ENCODE peak calls at places on chromosomes 4 and X, in six cellular contexts. A is stimulated activated CD8-positive, alpha-beta memory T cell treated with anti-CD3 and anti-CD28 coated beads, Interleukin-2, amount 100 ng/mL, for 1 hour; K is spleen; G is NCI-H1694 treated with DMSO at 0.1 percent for 48 hours; B is hippocampal formation; Z is activated CD8-positive, alpha-beta memory T cell treated with anti-CD3 and anti-CD28 coated beads for 48 hours. F is an unnamed sample.

GRCh38 chrX:110167952-110168451 is 149.9 kb downstream of the AMMECR1 start:
- DNase-seq in A (peak), K (peak), Z (no peak), G (no peak), B (no peak), F (no peak)

GRCh38 chrX:65690057-65690855 is 22.8 kb downstream of the MSN start:
- DNase-seq in A (no peak), B (no peak), G (no peak), Z (no peak), K (no peak), F (no peak)

GRCh38 chr4:16199132-16199531 is 27.1 kb downstream of the TAPT1 start:
- DNase-seq in K (no peak), G (no peak), A (no peak), Z (no peak), B (peak), F (no peak)

GRCh38 chr4:8433181-8433580 is 7.3 kb downstream of the ACOX3 start:
- DNase-seq in B (no peak), G (no peak), K (no peak), Z (no peak), A (no peak), F (no peak)

GRCh38 chr4:119105605-119106004 is 30.0 kb upstream of the MYOZ2 start:
- DNase-seq in A (no peak), B (no peak), K (no peak), G (no peak), Z (no peak), F (no peak)

GRCh38 chr4:173530326-173531062 is 465 bp upstream of the HAND2 start:
- DNase-seq in K (no peak), G (no peak), Z (no peak), B (no peak), A (no peak), F (no peak)

GRCh38 chr4:114108869-114109268 is 129.4 kb upstream of the ARSJ start:
- DNase-seq in A (no peak), Z (no peak), G (peak), K (no peak), B (peak), F (peak)

GRCh38 chrX:119272882-119273806 is 37.1 kb downstream of the PGRMC1 start:
- DNase-seq in B (no peak), A (no peak), G (no peak), K (peak), Z (no peak), F (no peak)

GRCh38 chrX:117713411-117713810 is 403.2 kb downstream of the KLHL13 start:
- DNase-seq in Z (no peak), G (no peak), K (no peak), B (no peak), A (no peak), F (no peak)

GRCh38 chr4:10057023-10057395 is 35.7 kb upstream of the SLC2A9 start:
- DNase-seq in K (no peak), B (no peak), A (no peak), G (no peak), Z (no peak), F (no peak)

GRCh38 chr4:152038238-152038637 is 277.4 kb upstream of the GATB start:
- DNase-seq in B (no peak), G (no peak), Z (no peak), A (no peak), K (no peak), F (no peak)

GRCh38 chrX:83588409-83588808 is 80.3 kb downstream of the POU3F4 start:
- DNase-seq in A (no peak), G (no peak), B (no peak), K (no peak), Z (no peak), F (no peak)

GRCh38 chrX:72366746-72367145 is 61.0 kb upstream of the CITED1 start:
- DNase-seq in Z (no peak), B (peak), G (no peak), K (no peak), A (no peak), F (no peak)

GRCh38 chrX:4570141-4570540 is 856.7 kb upstream of the PRKX start:
- DNase-seq in A (no peak), K (no peak), G (no peak), B (no peak), Z (no peak), F (no peak)

GRCh38 chr4:147494301-147494700 is 13.4 kb downstream of the EDNRA start:
- DNase-seq in Z (no peak), G (no peak), A (no peak), B (no peak), K (no peak), F (no peak)

GRCh38 chrX:127317159-127317558 is 497.6 kb downstream of the PRR32 start:
- DNase-seq in G (no peak), A (no peak), B (no peak), K (no peak), Z (no peak), F (no peak)

GRCh38 chrX:111435469-111435868 is 23.5 kb upstream of the DCX start:
- DNase-seq in A (no peak), B (no peak), G (no peak), Z (no peak), K (no peak), F (no peak)

GRCh38 chr4:142549726-142550463 is 296.2 kb downstream of the INPP4B start:
- DNase-seq in A (no peak), B (no peak), Z (no peak), K (no peak), G (no peak), F (no peak)

GRCh38 chr4:185211035-185211434 is 1.6 kb downstream of the SNX25 start:
- DNase-seq in A (no peak), G (no peak), K (no peak), B (no peak), Z (no peak), F (no peak)

GRCh38 chrX:95318882-95319281 is 1365.8 kb upstream of the DIAPH2 start:
- DNase-seq in B (no peak), A (no peak), Z (no peak), K (no peak), G (peak), F (no peak)

GRCh38 chr4:82519776-82520175 is 42.0 kb downstream of the TMEM150C start:
- DNase-seq in K (no peak), B (no peak), G (no peak), A (no peak), Z (no peak), F (no peak)

GRCh38 chr4:123871351-123871750 is 474.8 kb downstream of the SPRY1 start:
- DNase-seq in G (no peak), K (no peak), A (no peak), B (no peak), Z (no peak), F (no peak)

GRCh38 chrX:27966955-27967354 is 14.3 kb downstream of the DCAF8L1 start:
- DNase-seq in B (no peak), Z (no peak), G (no peak), K (no peak), A (no peak), F (no peak)

GRCh38 chr4:13344216-13344615 is 139.9 kb downstream of the RAB28 start:
- DNase-seq in G (no peak), B (no peak), A (no peak), Z (no peak), K (no peak), F (no peak)

GRCh38 chrX:132940727-132941162 is 17.7 kb downstream of the HS6ST2 start:
- DNase-seq in A (no peak), B (no peak), G (no peak), K (no peak), Z (no peak), F (no peak)

GRCh38 chr4:6239486-6239885 is 30.2 kb upstream of the WFS1 start:
- DNase-seq in K (peak), Z (no peak), B (no peak), A (no peak), G (no peak), F (no peak)

GRCh38 chr4:145618210-145618911 is 824 bp upstream of the MMAA start:
- DNase-seq in K (peak), B (peak), G (no peak), A (no peak), Z (no peak), F (no peak)

GRCh38 chrX:108735680-108736508 is 469 bp downstream of the IRS4 start:
- DNase-seq in A (no peak), Z (no peak), G (no peak), K (no peak), B (no peak), F (no peak)

GRCh38 chr4:66000500-66001117 is 330.3 kb upstream of the EPHA5 start:
- DNase-seq in A (no peak), K (no peak), Z (no peak), G (peak), B (no peak), F (no peak)

GRCh38 chrX:10676239-10676971 is 56.0 kb upstream of the MID1 start:
- DNase-seq in G (no peak), Z (no peak), A (no peak), B (no peak), K (no peak), F (no peak)

GRCh38 chr4:138103597-138104461 is 138.3 kb downstream of the SLC7A11 start:
- DNase-seq in B (no peak), A (no peak), K (no peak), Z (no peak), G (no peak), F (no peak)

F was measured in cerebellar nuclear complex.